ENCODE peak calls at places on chromosomes 4 and X, in seven cellular contexts. One of them, this sample, is unnamed.

GRCh38 chrX:11533211-11533651 is 132.5 kb downstream of the ARHGAP6 start:
- DNase-seq in coronary artery: no peak
- DNase-seq in GM06990: peak; percentile 69
- DNase-seq in AG09309: peak; percentile 77
- DNase-seq in mesothelial cell of epicardium: no peak
- DNase-seq in AG09319: peak; percentile 60
- DNase-seq in epithelial cell of esophagus: peak; percentile 66
- DNase-seq in this sample: peak; percentile 78

GRCh38 chr4:108114503-108114902 is 54.2 kb downstream of the LEF1 start:
- DNase-seq in coronary artery: no peak
- DNase-seq in GM06990: no peak
- DNase-seq in AG09309: no peak
- DNase-seq in mesothelial cell of epicardium: no peak
- DNase-seq in AG09319: no peak
- DNase-seq in epithelial cell of esophagus: peak; percentile 32
- DNase-seq in this sample: no peak

GRCh38 chr4:57076646-57077045 is 33.5 kb downstream of the IGFBP7 start:
- DNase-seq in coronary artery: no peak
- DNase-seq in GM06990: no peak
- DNase-seq in AG09309: no peak
- DNase-seq in mesothelial cell of epicardium: no peak
- DNase-seq in AG09319: no peak
- DNase-seq in epithelial cell of esophagus: no peak
- DNase-seq in this sample: no peak

GRCh38 chrX:113260474-113260873 is 419.8 kb upstream of the AMOT start:
- DNase-seq in coronary artery: no peak
- DNase-seq in GM06990: no peak
- DNase-seq in AG09309: no peak
- DNase-seq in mesothelial cell of epicardium: no peak
- DNase-seq in AG09319: no peak
- DNase-seq in epithelial cell of esophagus: peak; percentile 0
- DNase-seq in this sample: peak; percentile 14

GRCh38 chrX:2320580-2321327 is 180.0 kb downstream of the DHRSX start:
- DNase-seq in coronary artery: no peak
- DNase-seq in GM06990: no peak
- DNase-seq in AG09309: peak; percentile 73
- DNase-seq in mesothelial cell of epicardium: no peak
- DNase-seq in AG09319: peak; percentile 89
- DNase-seq in epithelial cell of esophagus: peak; percentile 86
- DNase-seq in this sample: peak; percentile 91

GRCh38 chr4:2797545-2798305 is 4.8 kb downstream of the SH3BP2 start:
- DNase-seq in coronary artery: no peak
- DNase-seq in GM06990: peak; percentile 42
- DNase-seq in AG09309: no peak
- DNase-seq in mesothelial cell of epicardium: no peak
- DNase-seq in AG09319: no peak
- DNase-seq in epithelial cell of esophagus: no peak
- DNase-seq in this sample: no peak

GRCh38 chr4:152508818-152509217 is 27.1 kb downstream of the FBXW7 start:
- DNase-seq in coronary artery: no peak
- DNase-seq in GM06990: no peak
- DNase-seq in AG09309: no peak
- DNase-seq in mesothelial cell of epicardium: no peak
- DNase-seq in AG09319: no peak
- DNase-seq in epithelial cell of esophagus: no peak
- DNase-seq in this sample: no peak

GRCh38 chrX:119605398-119605738 is 856 bp downstream of the NKRF start:
- DNase-seq in coronary artery: no peak
- DNase-seq in GM06990: no peak
- DNase-seq in AG09309: no peak
- DNase-seq in mesothelial cell of epicardium: no peak
- DNase-seq in AG09319: no peak
- DNase-seq in epithelial cell of esophagus: peak; percentile 0
- DNase-seq in this sample: no peak

GRCh38 chrX:78624884-78625283 is 34.2 kb downstream of the RTL3 start:
- DNase-seq in coronary artery: no peak
- DNase-seq in GM06990: no peak
- DNase-seq in AG09309: no peak
- DNase-seq in mesothelial cell of epicardium: no peak
- DNase-seq in AG09319: no peak
- DNase-seq in epithelial cell of esophagus: no peak
- DNase-seq in this sample: no peak

GRCh38 chrX:64885850-64886249 is 90.4 kb downstream of the ZC4H2 start:
- DNase-seq in coronary artery: no peak
- DNase-seq in GM06990: no peak
- DNase-seq in AG09309: no peak
- DNase-seq in mesothelial cell of epicardium: no peak
- DNase-seq in AG09319: no peak
- DNase-seq in epithelial cell of esophagus: peak; percentile 1
- DNase-seq in this sample: no peak
- TF ChIP-seq CTCF in coronary artery: no peak
- TF ChIP-seq CTCF in GM06990: peak; percentile 55
- TF ChIP-seq CTCF in AG09309: peak; percentile 30
- TF ChIP-seq CTCF in mesothelial cell of epicardium: peak; percentile 67
- TF ChIP-seq CTCF in AG09319: peak; percentile 27
- TF ChIP-seq CTCF in epithelial cell of esophagus: peak; percentile 39
- TF ChIP-seq CTCF in this sample: no peak

GRCh38 chr4:134024251-134024650 is 177.3 kb downstream of the PABPC4L start:
- DNase-seq in coronary artery: no peak
- DNase-seq in GM06990: no peak
- DNase-seq in AG09309: no peak
- DNase-seq in mesothelial cell of epicardium: no peak
- DNase-seq in AG09319: no peak
- DNase-seq in epithelial cell of esophagus: peak; percentile 64
- DNase-seq in this sample: peak; percentile 38
- TF ChIP-seq CTCF in coronary artery: no peak
- TF ChIP-seq CTCF in GM06990: no peak
- TF ChIP-seq CTCF in AG09309: no peak
- TF ChIP-seq CTCF in mesothelial cell of epicardium: no peak
- TF ChIP-seq CTCF in AG09319: peak; percentile 4
- TF ChIP-seq CTCF in epithelial cell of esophagus: peak; percentile 60
- TF ChIP-seq CTCF in this sample: no peak

GRCh38 chrX:76454456-76454927 is 27.0 kb downstream of the MAGEE1 start:
- DNase-seq in coronary artery: no peak
- DNase-seq in GM06990: peak; percentile 7
- DNase-seq in AG09309: no peak
- DNase-seq in mesothelial cell of epicardium: no peak
- DNase-seq in AG09319: no peak
- DNase-seq in epithelial cell of esophagus: peak; percentile 27
- DNase-seq in this sample: peak; percentile 20
- TF ChIP-seq CTCF in coronary artery: no peak
- TF ChIP-seq CTCF in GM06990: peak; percentile 64
- TF ChIP-seq CTCF in AG09309: peak; percentile 64
- TF ChIP-seq CTCF in mesothelial cell of epicardium: peak; percentile 31
- TF ChIP-seq CTCF in AG09319: peak; percentile 60
- TF ChIP-seq CTCF in epithelial cell of esophagus: peak; percentile 61
- TF ChIP-seq CTCF in this sample: peak; percentile 36

GRCh38 chrX:116435597-116435996 is 809 bp upstream of the SLC6A14 start:
- DNase-seq in coronary artery: no peak
- DNase-seq in GM06990: no peak
- DNase-seq in AG09309: no peak
- DNase-seq in mesothelial cell of epicardium: no peak
- DNase-seq in AG09319: no peak
- DNase-seq in epithelial cell of esophagus: no peak
- DNase-seq in this sample: no peak
- TF ChIP-seq CTCF in coronary artery: no peak
- TF ChIP-seq CTCF in GM06990: no peak
- TF ChIP-seq CTCF in AG09309: no peak
- TF ChIP-seq CTCF in mesothelial cell of epicardium: no peak
- TF ChIP-seq CTCF in AG09319: no peak
- TF ChIP-seq CTCF in epithelial cell of esophagus: no peak
- TF ChIP-seq CTCF in this sample: no peak

GRCh38 chrX:145825896-145826295 is 8.3 kb downstream of the SLITRK2 start:
- DNase-seq in coronary artery: no peak
- DNase-seq in GM06990: no peak
- DNase-seq in AG09309: no peak
- DNase-seq in mesothelial cell of epicardium: no peak
- DNase-seq in AG09319: no peak
- DNase-seq in epithelial cell of esophagus: peak; percentile 10
- DNase-seq in this sample: peak; percentile 65
- TF ChIP-seq CTCF in coronary artery: no peak
- TF ChIP-seq CTCF in GM06990: peak; percentile 26
- TF ChIP-seq CTCF in AG09309: no peak
- TF ChIP-seq CTCF in mesothelial cell of epicardium: peak; percentile 51
- TF ChIP-seq CTCF in AG09319: no peak
- TF ChIP-seq CTCF in epithelial cell of esophagus: no peak
- TF ChIP-seq CTCF in this sample: peak; percentile 32

GRCh38 chr4:173535165-173535737 is 5.2 kb upstream of the HAND2 start:
- DNase-seq in coronary artery: no peak
- DNase-seq in GM06990: no peak
- DNase-seq in AG09309: no peak
- DNase-seq in mesothelial cell of epicardium: no peak
- DNase-seq in AG09319: no peak
- DNase-seq in epithelial cell of esophagus: no peak
- DNase-seq in this sample: no peak

GRCh38 chr4:173535932-173536331 is 5.9 kb upstream of the HAND2 start:
- DNase-seq in coronary artery: no peak
- DNase-seq in GM06990: no peak
- DNase-seq in AG09309: no peak
- DNase-seq in mesothelial cell of epicardium: no peak
- DNase-seq in AG09319: no peak
- DNase-seq in epithelial cell of esophagus: no peak
- DNase-seq in this sample: no peak

GRCh38 chr4:173537628-173538147 is 7.7 kb upstream of the HAND2 start:
- DNase-seq in coronary artery: no peak
- DNase-seq in GM06990: no peak
- DNase-seq in AG09309: no peak
- DNase-seq in mesothelial cell of epicardium: no peak
- DNase-seq in AG09319: no peak
- DNase-seq in epithelial cell of esophagus: no peak
- DNase-seq in this sample: no peak

GRCh38 chr4:173538148-173538902 is 8.3 kb upstream of the HAND2 start:
- DNase-seq in coronary artery: no peak
- DNase-seq in GM06990: no peak
- DNase-seq in AG09309: no peak
- DNase-seq in mesothelial cell of epicardium: peak; percentile 33
- DNase-seq in AG09319: no peak
- DNase-seq in epithelial cell of esophagus: no peak
- DNase-seq in this sample: no peak

GRCh38 chr4:173536808-173537429 is 6.9 kb upstream of the HAND2 start:
- DNase-seq in coronary artery: no peak
- DNase-seq in GM06990: no peak
- DNase-seq in AG09309: no peak
- DNase-seq in mesothelial cell of epicardium: no peak
- DNase-seq in AG09319: no peak
- DNase-seq in epithelial cell of esophagus: no peak
- DNase-seq in this sample: peak; percentile 8
- TF ChIP-seq CTCF in coronary artery: no peak
- TF ChIP-seq CTCF in GM06990: peak; percentile 5
- TF ChIP-seq CTCF in AG09309: no peak
- TF ChIP-seq CTCF in mesothelial cell of epicardium: no peak
- TF ChIP-seq CTCF in AG09319: no peak
- TF ChIP-seq CTCF in epithelial cell of esophagus: no peak
- TF ChIP-seq CTCF in this sample: no peak

DNA sequence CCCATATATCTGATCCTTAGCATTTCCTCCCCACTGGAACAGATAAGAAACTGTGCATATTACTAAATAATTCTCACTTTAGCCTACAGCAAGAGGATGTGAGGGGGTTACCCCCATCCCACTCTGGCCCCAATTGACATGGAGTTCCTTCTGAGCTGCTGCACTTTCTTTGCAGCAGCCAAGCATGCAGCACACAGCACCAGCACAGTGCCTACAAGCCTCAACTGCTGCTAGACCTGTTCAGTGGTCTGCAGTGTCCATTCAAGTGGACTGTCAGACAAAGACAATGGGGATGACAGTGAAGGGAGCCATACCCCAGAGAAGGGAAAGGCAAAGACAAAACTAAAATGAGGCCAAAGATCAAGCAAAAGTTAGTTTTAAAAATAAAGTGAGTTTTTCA is 410.8 kb downstream of the HNRNPD start:
- DNase-seq in coronary artery: no peak
- DNase-seq in GM06990: no peak
- DNase-seq in AG09309: no peak
- DNase-seq in mesothelial cell of epicardium: no peak
- DNase-seq in AG09319: no peak
- DNase-seq in epithelial cell of esophagus: no peak
- DNase-seq in this sample: no peak
- TF ChIP-seq CTCF in coronary artery: no peak
- TF ChIP-seq CTCF in GM06990: no peak
- TF ChIP-seq CTCF in AG09309: no peak
- TF ChIP-seq CTCF in mesothelial cell of epicardium: no peak
- TF ChIP-seq CTCF in AG09319: no peak
- TF ChIP-seq CTCF in epithelial cell of esophagus: no peak
- TF ChIP-seq CTCF in this sample: no peak

GRCh38 chr4:90025248-90025647 is 101.9 kb upstream of the CCSER1 start:
- DNase-seq in coronary artery: no peak
- DNase-seq in GM06990: no peak
- DNase-seq in AG09309: no peak
- DNase-seq in mesothelial cell of epicardium: no peak
- DNase-seq in AG09319: no peak
- DNase-seq in epithelial cell of esophagus: peak; percentile 22
- DNase-seq in this sample: peak; percentile 20
- TF ChIP-seq CTCF in coronary artery: no peak
- TF ChIP-seq CTCF in GM06990: peak; percentile 10
- TF ChIP-seq CTCF in AG09309: no peak
- TF ChIP-seq CTCF in mesothelial cell of epicardium: peak; percentile 45
- TF ChIP-seq CTCF in AG09319: no peak
- TF ChIP-seq CTCF in epithelial cell of esophagus: peak; percentile 43
- TF ChIP-seq CTCF in this sample: peak; percentile 14

GRCh38 chr4:166839615-166840251 is 394.6 kb downstream of the SPOCK3 start:
- DNase-seq in coronary artery: no peak
- DNase-seq in GM06990: peak; percentile 64
- DNase-seq in AG09309: no peak
- DNase-seq in mesothelial cell of epicardium: no peak
- DNase-seq in AG09319: no peak
- DNase-seq in epithelial cell of esophagus: no peak
- DNase-seq in this sample: no peak
- TF ChIP-seq CTCF in coronary artery: no peak
- TF ChIP-seq CTCF in GM06990: peak; percentile 13
- TF ChIP-seq CTCF in AG09309: no peak
- TF ChIP-seq CTCF in mesothelial cell of epicardium: no peak
- TF ChIP-seq CTCF in AG09319: no peak
- TF ChIP-seq CTCF in epithelial cell of esophagus: no peak
- TF ChIP-seq CTCF in this sample: no peak

This sample was measured in MCF 10A.